ENCODE peak calls at places on chromosome 16, in six cellular contexts. One of them, this sample, is unnamed.
A peak's percentile ranks its signal among the peaks of the same experiment; 100 is the strongest.

GRCh38 chr16:983044-984030 is 1.8 kb downstream of the SOX8 start:
- DNase-seq in OCI-LY7: no peak
- DNase-seq in hepatocyte: no peak
- DNase-seq in A549: peak; percentile 44
- DNase-seq in ascending aorta: no peak
- DNase-seq in Peyer's patch: no peak
- DNase-seq in this sample: no peak

GRCh38 chr16:78816499-78817441 is 717.3 kb downstream of the WWOX start:
- DNase-seq in OCI-LY7: no peak
- DNase-seq in hepatocyte: peak; percentile 40
- DNase-seq in A549: no peak
- DNase-seq in ascending aorta: peak; percentile 67
- DNase-seq in Peyer's patch: no peak
- DNase-seq in this sample: no peak

GRCh38 chr16:4612474-4612931 is 2.2 kb downstream of the UBALD1 start:
- DNase-seq in OCI-LY7: peak; percentile 20
- DNase-seq in hepatocyte: no peak
- DNase-seq in A549: no peak
- DNase-seq in ascending aorta: no peak
- DNase-seq in Peyer's patch: no peak
- DNase-seq in this sample: no peak

GRCh38 chr16:71917900-71918299 is 22.6 kb downstream of the IST1 start:
- DNase-seq in OCI-LY7: no peak
- DNase-seq in hepatocyte: peak; percentile 30
- DNase-seq in A549: no peak
- DNase-seq in ascending aorta: no peak
- DNase-seq in Peyer's patch: no peak
- DNase-seq in this sample: no peak

GRCh38 chr16:57898961-57899360 is 72.0 kb downstream of the CNGB1 start:
- DNase-seq in OCI-LY7: no peak
- DNase-seq in hepatocyte: no peak
- DNase-seq in A549: no peak
- DNase-seq in ascending aorta: no peak
- DNase-seq in Peyer's patch: no peak
- DNase-seq in this sample: no peak

GRCh38 chr16:86577314-86577971 is 906 bp upstream of the FOXL1 start:
- DNase-seq in OCI-LY7: no peak
- DNase-seq in hepatocyte: peak; percentile 31
- DNase-seq in A549: no peak
- DNase-seq in ascending aorta: peak; percentile 74
- DNase-seq in Peyer's patch: no peak
- DNase-seq in this sample: no peak

GRCh38 chr16:6153901-6154300 is 1056.3 kb upstream of the EEF2KMT start:
- DNase-seq in OCI-LY7: no peak
- DNase-seq in hepatocyte: no peak
- DNase-seq in A549: no peak
- DNase-seq in ascending aorta: no peak
- DNase-seq in Peyer's patch: no peak
- DNase-seq in this sample: no peak

GRCh38 chr16:88103581-88104188 is 152.5 kb downstream of the BANP start:
- DNase-seq in OCI-LY7: no peak
- DNase-seq in hepatocyte: no peak
- DNase-seq in A549: no peak
- DNase-seq in ascending aorta: no peak
- DNase-seq in Peyer's patch: no peak
- DNase-seq in this sample: no peak

GRCh38 chr16:57132470-57132869 is 40.1 kb downstream of the CPNE2 start:
- DNase-seq in OCI-LY7: no peak
- DNase-seq in hepatocyte: peak; percentile 73
- DNase-seq in A549: no peak
- DNase-seq in ascending aorta: no peak
- DNase-seq in Peyer's patch: no peak
- DNase-seq in this sample: no peak

GRCh38 chr16:57038151-57038550 is 48.8 kb downstream of the NLRC5 start:
- DNase-seq in OCI-LY7: no peak
- DNase-seq in hepatocyte: no peak
- DNase-seq in A549: no peak
- DNase-seq in ascending aorta: no peak
- DNase-seq in Peyer's patch: no peak
- DNase-seq in this sample: no peak

GRCh38 chr16:88856122-88856827 is 472 bp downstream of the GALNS start:
- DNase-seq in OCI-LY7: peak; percentile 7
- DNase-seq in hepatocyte: no peak
- DNase-seq in A549: no peak
- DNase-seq in ascending aorta: peak; percentile 67
- DNase-seq in Peyer's patch: no peak
- DNase-seq in this sample: no peak

GRCh38 chr16:80462902-80463301 is 77.9 kb upstream of the DYNLRB2 start:
- DNase-seq in OCI-LY7: no peak
- DNase-seq in hepatocyte: peak; percentile 17
- DNase-seq in A549: no peak
- DNase-seq in ascending aorta: no peak
- DNase-seq in Peyer's patch: no peak
- DNase-seq in this sample: no peak

GRCh38 chr16:56645311-56645710 is 6.4 kb upstream of the MT1B start:
- DNase-seq in OCI-LY7: no peak
- DNase-seq in hepatocyte: no peak
- DNase-seq in A549: no peak
- DNase-seq in ascending aorta: no peak
- DNase-seq in Peyer's patch: no peak
- DNase-seq in this sample: no peak

GRCh38 chr16:15979801-15980200 is 30.4 kb downstream of the ABCC1 start:
- DNase-seq in OCI-LY7: no peak
- DNase-seq in hepatocyte: no peak
- DNase-seq in A549: no peak
- DNase-seq in ascending aorta: peak; percentile 80
- DNase-seq in Peyer's patch: no peak
- DNase-seq in this sample: peak; percentile 38

GRCh38 chr16:27843800-27844199 is 219.7 kb downstream of the GSG1L start:
- DNase-seq in OCI-LY7: no peak
- DNase-seq in hepatocyte: no peak
- DNase-seq in A549: no peak
- DNase-seq in ascending aorta: no peak
- DNase-seq in Peyer's patch: no peak
- DNase-seq in this sample: no peak

GRCh38 chr16:12485425-12485824 is 318.3 kb downstream of the CPPED1 start:
- DNase-seq in OCI-LY7: no peak
- DNase-seq in hepatocyte: no peak
- DNase-seq in A549: no peak
- DNase-seq in ascending aorta: no peak
- DNase-seq in Peyer's patch: no peak
- DNase-seq in this sample: no peak

GRCh38 chr16:88452485-88453216 is 429 bp upstream of the ZFPM1 start:
- DNase-seq in OCI-LY7: peak; percentile 96
- DNase-seq in hepatocyte: peak; percentile 99
- DNase-seq in A549: peak; percentile 95
- DNase-seq in ascending aorta: peak; percentile 98
- DNase-seq in Peyer's patch: peak; percentile 99
- DNase-seq in this sample: peak; percentile 87

GRCh38 chr16:67987460-67988160 is 7.3 kb upstream of the DPEP3 start:
- DNase-seq in OCI-LY7: no peak
- DNase-seq in hepatocyte: no peak
- DNase-seq in A549: no peak
- DNase-seq in ascending aorta: no peak
- DNase-seq in Peyer's patch: no peak
- DNase-seq in this sample: no peak

GRCh38 chr16:14321542-14321941 is 250.4 kb downstream of the MRTFB start:
- DNase-seq in OCI-LY7: no peak
- DNase-seq in hepatocyte: no peak
- DNase-seq in A549: peak; percentile 56
- DNase-seq in ascending aorta: no peak
- DNase-seq in Peyer's patch: no peak
- DNase-seq in this sample: no peak

GRCh38 chr16:48284772-48285409 is 37.6 kb upstream of the ABCC11 start:
- DNase-seq in OCI-LY7: no peak
- DNase-seq in hepatocyte: no peak
- DNase-seq in A549: no peak
- DNase-seq in ascending aorta: no peak
- DNase-seq in Peyer's patch: no peak
- DNase-seq in this sample: no peak

DNA sequence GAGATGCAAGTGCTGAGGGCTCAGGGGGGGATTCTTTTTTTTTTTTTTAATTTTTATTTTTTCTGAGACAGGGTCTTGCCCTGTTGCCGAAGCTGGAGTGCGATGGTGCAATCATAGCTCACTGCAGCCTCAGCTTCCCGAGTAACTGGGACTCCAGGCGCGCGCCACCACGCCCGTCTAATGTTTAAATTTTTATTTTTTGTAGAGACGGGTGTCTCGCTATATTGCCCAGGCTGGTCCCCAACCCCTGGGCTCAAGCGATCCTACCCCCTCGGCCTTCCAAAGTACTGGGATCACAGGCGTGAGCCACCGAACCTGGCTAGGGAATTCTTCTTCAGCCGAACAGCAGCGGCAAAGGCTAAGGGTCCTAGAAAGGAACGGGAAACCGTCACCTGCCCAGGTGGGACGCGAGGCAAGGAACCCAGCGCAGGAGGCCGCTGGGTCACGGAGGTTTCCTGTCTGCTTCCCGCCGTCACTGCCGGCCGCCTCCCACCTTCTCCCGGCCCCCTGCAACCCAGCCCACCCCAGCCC is 13.3 kb upstream of the OR1F1 start:
- DNase-seq in OCI-LY7: no peak
- DNase-seq in hepatocyte: no peak
- DNase-seq in A549: no peak
- DNase-seq in ascending aorta: no peak
- DNase-seq in Peyer's patch: no peak
- DNase-seq in this sample: no peak
- H3K4me3 ChIP-seq in OCI-LY7: no peak overlapping the region
- H3K4me3 ChIP-seq in hepatocyte: no peak overlapping the region
- H3K4me3 ChIP-seq in A549: peak overlapping the region; percentile 51
- H3K4me3 ChIP-seq in ascending aorta: no peak overlapping the region
- H3K4me3 ChIP-seq in Peyer's patch: no peak overlapping the region
- H3K4me3 ChIP-seq in this sample: no peak overlapping the region

GRCh38 chr16:66661210-66661560 is 35.4 kb downstream of the CMTM4 start:
- DNase-seq in OCI-LY7: no peak
- DNase-seq in hepatocyte: no peak
- DNase-seq in A549: no peak
- DNase-seq in ascending aorta: no peak
- DNase-seq in Peyer's patch: no peak
- DNase-seq in this sample: no peak

GRCh38 chr16:66662445-66663194 is 33.9 kb downstream of the CMTM4 start:
- DNase-seq in OCI-LY7: peak; percentile 44
- DNase-seq in hepatocyte: peak; percentile 20
- DNase-seq in A549: peak; percentile 56
- DNase-seq in ascending aorta: no peak
- DNase-seq in Peyer's patch: no peak
- DNase-seq in this sample: no peak

GRCh38 chr16:66658143-66658859 is 38.2 kb downstream of the CMTM4 start:
- DNase-seq in OCI-LY7: no peak
- DNase-seq in hepatocyte: no peak
- DNase-seq in A549: no peak
- DNase-seq in ascending aorta: no peak
- DNase-seq in Peyer's patch: no peak
- DNase-seq in this sample: no peak

GRCh38 chr16:66658860-66659190 is 37.7 kb downstream of the CMTM4 start:
- DNase-seq in OCI-LY7: no peak
- DNase-seq in hepatocyte: no peak
- DNase-seq in A549: no peak
- DNase-seq in ascending aorta: no peak
- DNase-seq in Peyer's patch: no peak
- DNase-seq in this sample: no peak

GRCh38 chr16:66660422-66661209 is 35.9 kb downstream of the CMTM4 start:
- DNase-seq in OCI-LY7: no peak
- DNase-seq in hepatocyte: peak; percentile 84
- DNase-seq in A549: peak; percentile 84
- DNase-seq in ascending aorta: peak; percentile 68
- DNase-seq in Peyer's patch: no peak
- DNase-seq in this sample: peak; percentile 28
- TF ChIP-seq CTCF in OCI-LY7: no peak
- TF ChIP-seq CTCF in hepatocyte: peak; percentile 33
- TF ChIP-seq CTCF in A549: no peak
- TF ChIP-seq CTCF in ascending aorta: no peak
- TF ChIP-seq CTCF in Peyer's patch: no peak
- TF ChIP-seq CTCF in this sample: peak; percentile 7

GRCh38 chr16:85199069-85199725 is 86.9 kb upstream of the CIBAR2 start:
- DNase-seq in OCI-LY7: no peak
- DNase-seq in hepatocyte: no peak
- DNase-seq in A549: peak; percentile 29
- DNase-seq in ascending aorta: no peak
- DNase-seq in Peyer's patch: no peak
- DNase-seq in this sample: no peak

GRCh38 chr16:85201566-85201965 is 89.3 kb upstream of the CIBAR2 start:
- DNase-seq in OCI-LY7: no peak
- DNase-seq in hepatocyte: no peak
- DNase-seq in A549: no peak
- DNase-seq in ascending aorta: no peak
- DNase-seq in Peyer's patch: no peak
- DNase-seq in this sample: no peak

GRCh38 chr16:85197611-85198566 is 85.6 kb upstream of the CIBAR2 start:
- DNase-seq in OCI-LY7: no peak
- DNase-seq in hepatocyte: no peak
- DNase-seq in A549: no peak
- DNase-seq in ascending aorta: no peak
- DNase-seq in Peyer's patch: no peak
- DNase-seq in this sample: no peak

GRCh38 chr16:85200471-85201278 is 88.4 kb upstream of the CIBAR2 start:
- DNase-seq in OCI-LY7: no peak
- DNase-seq in hepatocyte: peak; percentile 84
- DNase-seq in A549: no peak
- DNase-seq in ascending aorta: no peak
- DNase-seq in Peyer's patch: no peak
- DNase-seq in this sample: no peak

DNA sequence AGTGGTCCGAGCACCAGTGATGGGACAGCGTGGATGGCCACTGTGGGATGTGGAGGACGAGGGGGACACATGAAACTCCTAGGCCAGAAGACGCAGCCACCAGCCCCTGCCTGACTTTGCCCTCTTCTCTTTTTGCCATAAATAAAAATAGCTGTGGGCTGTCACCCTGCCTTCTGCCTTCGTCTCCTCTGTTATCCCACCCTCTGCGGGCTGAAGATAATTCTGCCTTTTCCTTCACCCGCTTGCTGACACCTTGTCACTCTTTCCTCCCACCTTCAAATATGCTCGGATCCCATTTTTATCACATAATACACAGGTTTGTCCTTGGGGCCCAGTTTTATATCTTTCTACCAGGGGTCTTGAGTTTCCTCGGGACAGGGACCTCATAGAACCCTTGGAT is 87.6 kb upstream of the CIBAR2 start:
- DNase-seq in OCI-LY7: no peak
- DNase-seq in hepatocyte: no peak
- DNase-seq in A549: no peak
- DNase-seq in ascending aorta: no peak
- DNase-seq in Peyer's patch: no peak
- DNase-seq in this sample: no peak
- H3K4me1 ChIP-seq in OCI-LY7: peaks cover 4% of the 10 kb centered on the region
- H3K4me1 ChIP-seq in hepatocyte: peaks cover 87% of the 10 kb centered on the region
- H3K4me1 ChIP-seq in A549: peaks cover 9% of the 10 kb centered on the region
- H3K4me1 ChIP-seq in ascending aorta: peaks cover 38% of the 10 kb centered on the region
- H3K4me1 ChIP-seq in Peyer's patch: peaks cover 49% of the 10 kb centered on the region
- H3K4me1 ChIP-seq in this sample: peaks cover 59% of the 10 kb centered on the region

DNA sequence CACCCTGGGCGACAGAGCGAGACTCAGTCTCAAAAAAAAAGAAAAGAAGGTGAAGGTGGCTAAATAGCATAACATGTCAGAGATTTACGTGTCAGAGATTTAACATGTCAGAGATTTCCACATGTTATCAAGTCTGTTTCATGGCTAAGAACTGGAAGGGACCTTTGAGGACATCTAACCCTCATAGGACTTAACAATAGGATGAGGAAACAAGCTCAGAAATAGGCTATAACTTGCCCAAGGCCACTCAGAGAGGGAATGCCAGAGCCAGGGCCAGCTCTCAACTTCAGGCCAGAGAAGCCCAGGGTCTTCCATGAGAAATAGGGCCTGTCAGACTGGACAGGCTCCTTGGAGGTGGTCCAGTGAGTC is 26.8 kb upstream of the ZNF629 start:
- DNase-seq in OCI-LY7: no peak
- DNase-seq in hepatocyte: peak; percentile 21
- DNase-seq in A549: no peak
- DNase-seq in ascending aorta: no peak
- DNase-seq in Peyer's patch: no peak
- DNase-seq in this sample: no peak
- H3K4me3 ChIP-seq in OCI-LY7: peak overlapping the region; percentile 61
- H3K4me3 ChIP-seq in hepatocyte: no peak overlapping the region
- H3K4me3 ChIP-seq in A549: peak overlapping the region; percentile 52
- H3K4me3 ChIP-seq in ascending aorta: peak overlapping the region; percentile 58
- H3K4me3 ChIP-seq in Peyer's patch: peak overlapping the region; percentile 57
- H3K4me3 ChIP-seq in this sample: peak overlapping the region; percentile 71